ENCODE peak calls at places on chromosome 17, in seven cellular contexts. H is T47D, A is GM12878, B is SK-N-SH, F is K562, E is H1, J is HCT116. V is an unnamed sample.

GRCh38 chr17:41549596-41550039 is 21.5 kb upstream of the KRT19 start:
- DNase-seq in B (no peak), H (no peak), E (no peak), A (no peak), J (no peak), F (peak; percentile 45), V (no peak)

GRCh38 chr17:17377568-17377967 is 74.4 kb downstream of the NT5M start:
- DNase-seq in F (no peak), E (no peak), B (no peak), A (no peak), J (no peak), H (no peak), V (no peak)

GRCh38 chr17:77555741-77556291 is 402.7 kb upstream of the TNRC6C start:
- DNase-seq in A (no peak), E (no peak), B (peak; percentile 92), J (no peak), F (no peak), H (no peak), V (no peak)

GRCh38 chr17:73292031-73292531 is 19.7 kb downstream of the CDC42EP4 start:
- DNase-seq in H (no peak), A (no peak), J (peak; percentile 89), F (no peak), E (no peak), B (peak; percentile 11), V (no peak)

GRCh38 chr17:79779088-79779529 is 1.2 kb downstream of the CBX2 start:
- DNase-seq in F (peak; percentile 39), H (no peak), A (no peak), J (no peak), B (peak; percentile 73), E (no peak), V (no peak)

GRCh38 chr17:48954300-48954755 is 9.7 kb upstream of the SNF8 start:
- DNase-seq in J (peak; percentile 69), H (peak; percentile 58), F (peak; percentile 46), B (no peak), A (no peak), E (no peak), V (peak; percentile 79)

GRCh38 chr17:3865166-3865565 is 19.1 kb upstream of the NCBP3 start:
- DNase-seq in E (no peak), B (no peak), F (no peak), A (no peak), H (no peak), J (no peak), V (no peak)

GRCh38 chr17:78748048-78748729 is 33.9 kb downstream of the CYTH1 start:
- DNase-seq in H (no peak), E (no peak), J (no peak), A (no peak), F (no peak), B (no peak), V (peak; percentile 90)

GRCh38 chr17:81396722-81397313 is 1.6 kb downstream of the BAHCC1 start:
- DNase-seq in F (no peak), B (peak; percentile 67), A (no peak), J (no peak), E (no peak), H (peak; percentile 84), V (no peak)

GRCh38 chr17:37742114-37742761 is 2.6 kb downstream of the HNF1B start:
- DNase-seq in A (no peak), F (no peak), H (no peak), E (no peak), B (peak; percentile 62), J (no peak), V (no peak)

GRCh38 chr17:58728831-58729230 is 26.8 kb upstream of the PPM1E start:
- DNase-seq in F (no peak), A (no peak), E (no peak), B (no peak), J (no peak), H (no peak), V (no peak)

GRCh38 chr17:68821860-68822693 is 133.1 kb downstream of the ABCA8 start:
- DNase-seq in E (no peak), A (no peak), J (peak; percentile 97), B (peak; percentile 10), H (no peak), F (no peak), V (peak; percentile 99)

GRCh38 chr17:46751425-46751824 is 67.1 kb downstream of the WNT3 start:
- DNase-seq in J (no peak), B (no peak), H (no peak), F (no peak), A (no peak), E (no peak), V (no peak)

GRCh38 chr17:31388770-31389672 is 2.5 kb upstream of the RAB11FIP4 start:
- DNase-seq in B (peak; percentile 83), F (peak; percentile 69), H (peak; percentile 41), E (no peak), A (no peak), J (no peak), V (no peak)

GRCh38 chr17:43880420-43880991 is 26.8 kb downstream of the MPP2 start:
- DNase-seq in F (peak; percentile 79), E (no peak), J (peak; percentile 22), B (peak; percentile 83), H (peak; percentile 83), A (no peak), V (peak; percentile 61)

GRCh38 chr17:32964541-32964940 is 27.1 kb upstream of the SPACA3 start:
- DNase-seq in J (no peak), F (no peak), H (no peak), B (no peak), E (no peak), A (no peak), V (no peak)

GRCh38 chr17:58336456-58337094 is 8.0 kb upstream of the TSPOAP1 start:
- DNase-seq in E (no peak), J (no peak), H (no peak), A (no peak), F (no peak), B (peak; percentile 44), V (no peak)

GRCh38 chr17:76124582-76125390 is 16.3 kb downstream of the FOXJ1 start:
- DNase-seq in F (peak; percentile 59), H (no peak), J (no peak), A (no peak), B (peak; percentile 52), E (no peak), V (no peak)

DNA sequence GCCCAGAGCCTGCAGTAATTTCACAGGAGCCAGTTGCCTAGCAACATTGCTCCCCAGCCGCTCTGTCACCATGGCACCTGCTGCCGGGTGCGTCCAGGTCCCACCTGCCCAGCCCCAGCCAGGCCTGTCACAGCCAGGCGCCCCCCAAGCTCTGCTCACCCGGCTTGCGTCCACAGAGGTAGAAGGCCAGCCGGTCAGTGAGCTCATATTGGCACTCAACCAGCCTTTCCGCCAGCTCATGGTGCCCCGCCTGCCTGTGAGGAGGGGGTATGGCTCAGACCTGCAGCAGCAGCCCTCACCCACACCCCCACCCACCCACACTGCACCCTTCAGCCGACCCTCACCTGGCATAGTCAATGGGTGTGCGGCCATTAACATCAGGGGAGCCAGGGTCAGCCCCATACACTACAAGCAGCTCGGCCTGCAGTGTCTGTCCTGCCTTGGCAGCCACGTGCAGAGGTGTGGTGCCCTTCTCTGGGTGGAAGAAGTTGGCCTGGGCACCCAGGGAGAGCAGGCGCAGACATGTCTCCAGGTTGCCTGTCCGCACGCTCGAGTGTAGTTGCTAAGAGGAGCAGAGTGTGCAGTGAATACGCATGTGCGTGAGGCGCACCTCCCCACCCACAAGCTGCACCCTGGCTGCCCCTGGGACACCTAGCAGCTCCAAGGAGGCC is 7.7 kb downstream of the GIT1 start:
- DNase-seq in E (no peak), H (no peak), F (no peak), A (no peak), B (peak; percentile 35), J (no peak), V (no peak)
- TF ChIP-seq JUND in E (no peak), H (no peak), F (no peak), A (no peak), B (no peak), J (no peak), V (no peak)

DNA sequence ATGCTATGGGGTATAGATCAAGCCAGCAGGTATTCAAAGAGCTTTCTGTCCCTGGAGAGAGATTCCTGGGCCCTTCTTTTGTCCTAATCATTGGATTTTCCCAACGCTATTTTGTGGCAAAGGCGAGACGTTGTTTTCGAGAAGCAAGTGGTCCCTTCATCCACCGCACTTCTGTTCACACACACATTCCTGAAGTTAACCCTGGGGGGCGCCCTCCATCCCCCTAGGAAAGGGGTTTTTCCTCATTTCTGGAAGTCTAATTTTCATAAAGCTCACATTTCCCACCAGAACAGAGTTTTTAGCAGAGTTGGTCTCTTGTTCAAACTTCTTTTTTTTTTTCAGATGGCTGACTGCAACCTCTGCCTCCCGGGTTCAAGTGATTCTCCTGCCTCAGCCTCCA is 11.9 kb downstream of the SCGB1C2 start:
- DNase-seq in J (no peak), F (no peak), B (no peak), E (no peak), A (no peak), H (no peak), V (no peak)
- TF ChIP-seq JUND in J (no peak), F (no peak), B (no peak), E (no peak), A (no peak), H (no peak), V (no peak)

DNA sequence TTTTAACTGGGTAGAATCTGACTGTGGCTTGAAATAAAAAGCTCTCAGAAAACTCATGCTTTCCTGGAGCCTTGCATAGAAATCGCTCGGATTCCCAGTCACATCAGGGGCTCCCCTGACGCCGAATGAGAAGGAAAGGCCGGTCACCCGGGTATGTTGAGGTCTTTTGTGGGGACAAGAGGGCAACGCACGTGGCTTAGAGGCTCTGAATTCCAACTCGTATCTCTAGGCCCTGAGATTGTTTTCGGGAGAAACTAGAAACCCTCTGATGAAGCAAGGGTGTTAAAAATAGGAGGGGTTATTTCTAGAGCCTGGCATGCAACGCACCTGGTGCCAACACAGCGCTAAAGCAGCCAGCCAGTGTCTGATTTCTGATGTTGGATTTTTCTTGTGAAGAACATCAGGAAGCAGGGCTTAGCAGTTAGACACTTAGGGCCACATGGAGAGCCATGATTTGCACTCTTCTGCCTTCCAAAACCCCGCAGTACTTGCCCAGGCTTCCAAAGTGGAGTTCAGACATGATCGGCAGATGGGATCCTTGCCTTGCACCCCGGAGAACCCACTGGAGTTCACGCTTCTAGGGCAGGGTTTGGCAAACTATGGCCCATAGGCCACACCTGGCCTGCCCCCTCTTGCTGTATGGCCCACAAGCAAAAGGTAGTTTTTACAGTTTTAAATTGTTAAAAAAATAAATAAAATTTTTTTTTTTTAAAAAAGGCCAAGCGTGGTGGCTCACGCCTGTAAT is 12.6 kb downstream of the CACNG1 start:
- DNase-seq in F (no peak), H (no peak), B (peak; percentile 34), J (no peak), E (no peak), A (no peak), V (no peak)
- TF ChIP-seq JUND in F (no peak), H (no peak), B (no peak), J (no peak), E (no peak), A (no peak), V (no peak)

DNA sequence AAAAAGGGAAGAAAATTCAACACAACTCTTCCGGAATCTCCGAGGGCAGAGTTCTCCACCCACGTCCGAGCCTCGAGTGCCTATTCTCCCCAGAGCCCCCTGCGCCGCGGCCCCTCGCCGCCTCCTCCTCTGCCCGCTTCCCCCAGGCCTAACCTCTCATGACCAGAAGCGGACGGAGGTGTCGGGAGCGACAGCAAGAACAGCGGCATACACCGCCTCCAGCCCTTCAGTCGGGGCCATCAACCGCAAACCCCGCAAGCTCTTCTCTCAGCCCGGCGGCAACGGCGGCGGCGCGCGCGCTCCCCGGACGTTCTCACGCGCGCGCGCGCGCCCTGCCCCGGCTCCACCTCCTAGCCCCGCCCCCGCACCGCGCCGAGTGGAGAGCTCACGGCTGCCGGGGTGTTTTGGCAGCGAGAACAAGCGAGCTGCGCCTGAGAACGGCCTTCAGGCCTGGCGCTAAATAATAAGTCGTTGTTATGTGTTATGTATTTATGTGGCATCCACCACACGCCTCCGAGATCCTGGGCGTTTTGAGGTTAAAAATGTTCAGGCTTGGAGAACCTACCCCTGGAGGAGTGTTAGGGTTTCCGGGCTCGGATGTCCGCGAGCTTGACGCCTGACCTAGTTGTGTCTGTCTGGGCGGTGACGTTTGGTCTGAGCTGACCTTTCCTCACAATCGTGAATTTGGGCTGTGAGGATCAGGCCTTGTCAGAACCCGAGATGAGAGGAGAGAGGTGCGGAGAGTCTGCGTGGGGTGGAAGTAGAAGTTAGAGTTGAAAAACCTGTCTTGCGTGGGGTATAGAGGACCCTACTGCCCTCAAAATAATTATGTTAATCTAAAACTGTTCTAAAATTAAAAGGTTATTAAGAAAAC is at the start of gene RNFT1:
- DNase-seq in J (peak; percentile 72), H (peak; percentile 93), F (peak; percentile 95), A (peak; percentile 33), E (peak; percentile 7), B (peak; percentile 98), V (peak; percentile 68)
- TF ChIP-seq JUND in J (peak; percentile 56), H (no peak), F (peak; percentile 18), A (peak; percentile 81), E (peak; percentile 71), B (no peak), V (peak; percentile 8)